ENCODE peak calls at places on chromosomes 2 and 18, in four cellular contexts. One of them, this sample, is unnamed.

GRCh38 chr18:34866739-34867138 is 156.6 kb downstream of the DTNA start:
- DNase-seq in KBM-7: no peak
- DNase-seq in HTR-8/SVneo: no peak
- DNase-seq in T-helper 9 cell: no peak
- DNase-seq in this sample: peak

GRCh38 chr2:171811229-171811628 is 82.8 kb downstream of the SLC25A12 start:
- DNase-seq in KBM-7: peak
- DNase-seq in HTR-8/SVneo: peak
- DNase-seq in T-helper 9 cell: no peak
- DNase-seq in this sample: peak

GRCh38 chr2:29568135-29568534 is 353.3 kb downstream of the ALK start:
- DNase-seq in KBM-7: no peak
- DNase-seq in HTR-8/SVneo: no peak
- DNase-seq in T-helper 9 cell: no peak
- DNase-seq in this sample: no peak

GRCh38 chr2:190352668-190353536 is 9.5 kb downstream of the INPP1 start:
- DNase-seq in KBM-7: peak
- DNase-seq in HTR-8/SVneo: no peak
- DNase-seq in T-helper 9 cell: no peak
- DNase-seq in this sample: no peak

GRCh38 chr18:36389811-36390581 is 92.5 kb downstream of the FHOD3 start:
- DNase-seq in KBM-7: no peak
- DNase-seq in HTR-8/SVneo: no peak
- DNase-seq in T-helper 9 cell: no peak
- DNase-seq in this sample: no peak

GRCh38 chr2:99762714-99763113 is 272.9 kb upstream of the REV1 start:
- DNase-seq in KBM-7: no peak
- DNase-seq in HTR-8/SVneo: no peak
- DNase-seq in T-helper 9 cell: no peak
- DNase-seq in this sample: no peak

GRCh38 chr2:54353216-54353615 is 97.2 kb upstream of the TSPYL6 start:
- DNase-seq in KBM-7: no peak
- DNase-seq in HTR-8/SVneo: no peak
- DNase-seq in T-helper 9 cell: no peak
- DNase-seq in this sample: no peak

GRCh38 chr2:151638188-151638933 is 95.9 kb downstream of the NEB start:
- DNase-seq in KBM-7: peak
- DNase-seq in HTR-8/SVneo: peak
- DNase-seq in T-helper 9 cell: peak
- DNase-seq in this sample: no peak

GRCh38 chr2:233690444-233690843 is 2.2 kb upstream of the UGT1A6 start:
- DNase-seq in KBM-7: no peak
- DNase-seq in HTR-8/SVneo: no peak
- DNase-seq in T-helper 9 cell: no peak
- DNase-seq in this sample: no peak

GRCh38 chr2:197131558-197131855 is 179.1 kb downstream of the ANKRD44 start:
- DNase-seq in KBM-7: no peak
- DNase-seq in HTR-8/SVneo: no peak
- DNase-seq in T-helper 9 cell: no peak
- DNase-seq in this sample: no peak

GRCh38 chr18:48743046-48743445 is 204.2 kb downstream of the CTIF start:
- DNase-seq in KBM-7: no peak
- DNase-seq in HTR-8/SVneo: no peak
- DNase-seq in T-helper 9 cell: no peak
- DNase-seq in this sample: peak

GRCh38 chr18:44969214-44969842 is 288.6 kb downstream of the SETBP1 start:
- DNase-seq in KBM-7: no peak
- DNase-seq in HTR-8/SVneo: no peak
- DNase-seq in T-helper 9 cell: no peak
- DNase-seq in this sample: no peak

GRCh38 chr2:171478345-171478744 is 43.9 kb upstream of the CYBRD1 start:
- DNase-seq in KBM-7: no peak
- DNase-seq in HTR-8/SVneo: no peak
- DNase-seq in T-helper 9 cell: no peak
- DNase-seq in this sample: peak

GRCh38 chr2:96091141-96091710 is 25.1 kb downstream of the ADRA2B start:
- DNase-seq in KBM-7: no peak
- DNase-seq in HTR-8/SVneo: no peak
- DNase-seq in T-helper 9 cell: no peak
- DNase-seq in this sample: no peak

GRCh38 chr2:37583402-37583801 is 88.0 kb downstream of the CDC42EP3 start:
- DNase-seq in KBM-7: no peak
- DNase-seq in HTR-8/SVneo: no peak
- DNase-seq in T-helper 9 cell: no peak
- DNase-seq in this sample: no peak

GRCh38 chr2:171923206-171923605 is 945 bp downstream of the HAT1 start:
- DNase-seq in KBM-7: peak
- DNase-seq in HTR-8/SVneo: no peak
- DNase-seq in T-helper 9 cell: no peak
- DNase-seq in this sample: peak

GRCh38 chr2:53969285-53970094 is 1.3 kb downstream of the PSME4 start:
- DNase-seq in KBM-7: peak
- DNase-seq in HTR-8/SVneo: peak
- DNase-seq in T-helper 9 cell: no peak
- DNase-seq in this sample: peak

GRCh38 chr2:85265304-85265703 is 62.5 kb downstream of the TGOLN2 start:
- DNase-seq in KBM-7: no peak
- DNase-seq in HTR-8/SVneo: no peak
- DNase-seq in T-helper 9 cell: no peak
- DNase-seq in this sample: no peak

GRCh38 chr2:28994074-28994473 is 13.0 kb downstream of the TOGARAM2 start:
- DNase-seq in KBM-7: no peak
- DNase-seq in HTR-8/SVneo: no peak
- DNase-seq in T-helper 9 cell: no peak
- DNase-seq in this sample: no peak

GRCh38 chr2:57075226-57075625 is 891.4 kb downstream of the CCDC85A start:
- DNase-seq in KBM-7: no peak
- DNase-seq in HTR-8/SVneo: peak
- DNase-seq in T-helper 9 cell: no peak
- DNase-seq in this sample: peak

GRCh38 chr18:32152705-32153448 is 37.0 kb upstream of the MEP1B start:
- DNase-seq in KBM-7: no peak
- DNase-seq in HTR-8/SVneo: no peak
- DNase-seq in T-helper 9 cell: no peak
- DNase-seq in this sample: no peak

GRCh38 chr2:188324067-188324466 is 32.4 kb downstream of the GULP1 start:
- DNase-seq in KBM-7: no peak
- DNase-seq in HTR-8/SVneo: no peak
- DNase-seq in T-helper 9 cell: no peak
- DNase-seq in this sample: peak

GRCh38 chr2:39008663-39009062 is 112.2 kb downstream of the SOS1 start:
- DNase-seq in KBM-7: no peak
- DNase-seq in HTR-8/SVneo: no peak
- DNase-seq in T-helper 9 cell: no peak
- DNase-seq in this sample: no peak

GRCh38 chr2:58667137-58667774 is 426.1 kb upstream of the FANCL start:
- DNase-seq in KBM-7: no peak
- DNase-seq in HTR-8/SVneo: no peak
- DNase-seq in T-helper 9 cell: no peak
- DNase-seq in this sample: no peak

GRCh38 chr2:44582363-44583008 is 220.7 kb downstream of the CAMKMT start:
- DNase-seq in KBM-7: no peak
- DNase-seq in HTR-8/SVneo: no peak
- DNase-seq in T-helper 9 cell: no peak
- DNase-seq in this sample: peak

GRCh38 chr2:235238537-235238936 is 255.3 kb upstream of the AGAP1 start:
- DNase-seq in KBM-7: no peak
- DNase-seq in HTR-8/SVneo: no peak
- DNase-seq in T-helper 9 cell: no peak
- DNase-seq in this sample: peak

GRCh38 chr2:38076250-38076709 is 329 bp upstream of the CYP1B1 start:
- DNase-seq in KBM-7: peak
- DNase-seq in HTR-8/SVneo: peak
- DNase-seq in T-helper 9 cell: no peak
- DNase-seq in this sample: peak

GRCh38 chr2:19548116-19548515 is 189.7 kb upstream of the OSR1 start:
- DNase-seq in KBM-7: no peak
- DNase-seq in HTR-8/SVneo: no peak
- DNase-seq in T-helper 9 cell: no peak
- DNase-seq in this sample: no peak

GRCh38 chr2:68931149-68931711 is 21.5 kb downstream of the GKN2 start:
- DNase-seq in KBM-7: no peak
- DNase-seq in HTR-8/SVneo: no peak
- DNase-seq in T-helper 9 cell: no peak
- DNase-seq in this sample: no peak

GRCh38 chr2:98252394-98252793 is 93.9 kb upstream of the CNGA3 start:
- DNase-seq in KBM-7: peak
- DNase-seq in HTR-8/SVneo: no peak
- DNase-seq in T-helper 9 cell: no peak
- DNase-seq in this sample: no peak

GRCh38 chr2:193824474-193824873 is 1629.7 kb upstream of the TMEFF2 start:
- DNase-seq in KBM-7: no peak
- DNase-seq in HTR-8/SVneo: peak
- DNase-seq in T-helper 9 cell: no peak
- DNase-seq in this sample: peak

GRCh38 chr2:23287250-23287704 is 97.7 kb upstream of the KLHL29 start:
- DNase-seq in KBM-7: no peak
- DNase-seq in HTR-8/SVneo: no peak
- DNase-seq in T-helper 9 cell: no peak
- DNase-seq in this sample: peak

GRCh38 chr18:56322403-56322802 is 316.0 kb downstream of the TXNL1 start:
- DNase-seq in KBM-7: no peak
- DNase-seq in HTR-8/SVneo: no peak
- DNase-seq in T-helper 9 cell: no peak
- DNase-seq in this sample: no peak

GRCh38 chr18:48542513-48543181 is 3.8 kb downstream of the CTIF start:
- DNase-seq in KBM-7: no peak
- DNase-seq in HTR-8/SVneo: no peak
- DNase-seq in T-helper 9 cell: no peak
- DNase-seq in this sample: no peak

GRCh38 chr18:70333757-70334156 is 44.9 kb downstream of the SOCS6 start:
- DNase-seq in KBM-7: no peak
- DNase-seq in HTR-8/SVneo: no peak
- DNase-seq in T-helper 9 cell: no peak
- DNase-seq in this sample: peak